ENCODE peak calls at places on chromosomes 5 and 9, in ten cellular contexts. M is T-cell; K is RWPE2; U is kidney glomerular epithelial cell; V is lung; T is fibroblast of mammary gland; N is heart right ventricle; F is astrocyte of the spinal cord; P is stimulated activated CD4-positive, alpha-beta T cell treated with anti-CD3 and anti-CD28 coated beads, Interleukin-15, amount 100 ng/mL, for 1 hour; S is GDM1. C is an unnamed sample.

GRCh38 chr9:84750152-84750865 is 80.8 kb downstream of the NTRK2 start:
- DNase-seq in M (no peak), K (no peak), U (no peak), V (no peak), T (no peak), N (no peak), F (no peak), P (no peak), S (no peak), C (no peak)

GRCh38 chr5:141742866-141743651 is 61.0 kb upstream of the ARAP3 start:
- DNase-seq in M (no peak), K (peak), U (peak), V (no peak), T (peak), N (no peak), F (peak), P (no peak), S (no peak), C (no peak)

GRCh38 chr9:113349434-113350337 is at the start of gene BSPRY:
- DNase-seq in M (peak), K (no peak), U (no peak), V (no peak), T (no peak), N (no peak), F (no peak), P (no peak), S (no peak), C (peak)

GRCh38 chr5:13378073-13378472 is 566.4 kb downstream of the DNAH5 start:
- DNase-seq in M (no peak), K (no peak), U (no peak), V (no peak), T (peak), N (no peak), F (peak), P (no peak), S (no peak), C (no peak)

GRCh38 chr5:131382407-131383395 is 118.8 kb downstream of the CDC42SE2 start:
- DNase-seq in M (peak), K (no peak), U (peak), V (no peak), T (peak), N (no peak), F (peak), P (no peak), S (peak), C (peak)

GRCh38 chr5:51696122-51696521 is 312.9 kb downstream of the ISL1 start:
- DNase-seq in M (no peak), K (no peak), U (no peak), V (no peak), T (no peak), N (no peak), F (no peak), P (no peak), S (no peak), C (no peak)

GRCh38 chr9:23587903-23588302 is 238.1 kb downstream of the ELAVL2 start:
- DNase-seq in M (no peak), K (no peak), U (no peak), V (no peak), T (no peak), N (no peak), F (no peak), P (no peak), S (no peak), C (no peak)

GRCh38 chr5:180173875-180174586 is 35.0 kb downstream of the RASGEF1C start:
- DNase-seq in M (no peak), K (no peak), U (peak), V (no peak), T (peak), N (no peak), F (peak), P (no peak), S (no peak), C (no peak)

GRCh38 chr5:177454397-177455035 is 7.9 kb downstream of the PRR7 start:
- DNase-seq in M (peak), K (peak), U (peak), V (peak), T (peak), N (peak), F (peak), P (peak), S (peak), C (peak)

GRCh38 chr5:163379298-163380155 is 57.9 kb upstream of the CCNG1 start:
- DNase-seq in M (no peak), K (no peak), U (peak), V (no peak), T (peak), N (no peak), F (peak), P (no peak), S (no peak), C (no peak)

GRCh38 chr9:132806306-132806705 is 71.8 kb downstream of the AK8 start:
- DNase-seq in M (no peak), K (no peak), U (no peak), V (no peak), T (no peak), N (no peak), F (no peak), P (no peak), S (no peak), C (no peak)

GRCh38 chr9:110997847-110998246 is 40.4 kb downstream of the LPAR1 start:
- DNase-seq in M (no peak), K (no peak), U (no peak), V (no peak), T (peak), N (no peak), F (no peak), P (no peak), S (no peak), C (no peak)

GRCh38 chr9:129095908-129096307 is 14.7 kb downstream of the CRAT start:
- DNase-seq in M (no peak), K (no peak), U (no peak), V (no peak), T (no peak), N (no peak), F (no peak), P (no peak), S (no peak), C (no peak)

GRCh38 chr9:22238809-22239684 is 207.6 kb upstream of the DMRTA1 start:
- DNase-seq in M (no peak), K (no peak), U (peak), V (no peak), T (peak), N (no peak), F (peak), P (no peak), S (no peak), C (no peak)

GRCh38 chr9:38006981-38007380 is 62.0 kb downstream of the SHB start:
- DNase-seq in M (no peak), K (no peak), U (peak), V (no peak), T (no peak), N (no peak), F (no peak), P (no peak), S (no peak), C (no peak)

GRCh38 chr5:96994493-96994892 is 58.6 kb downstream of the LNPEP start:
- DNase-seq in M (no peak), K (no peak), U (no peak), V (no peak), T (no peak), N (no peak), F (no peak), P (no peak), S (no peak), C (no peak)

GRCh38 chr5:69414885-69415583 is at the start of gene MARVELD2:
- DNase-seq in M (no peak), K (peak), U (peak), V (peak), T (no peak), N (peak), F (peak), P (peak), S (no peak), C (peak)

GRCh38 chr5:89930591-89931383 is 478.8 kb downstream of the CETN3 start:
- DNase-seq in M (no peak), K (no peak), U (peak), V (no peak), T (peak), N (no peak), F (peak), P (no peak), S (no peak), C (no peak)

GRCh38 chr5:9888517-9888916 is 258.4 kb upstream of the TAS2R1 start:
- DNase-seq in M (no peak), K (no peak), U (peak), V (no peak), T (peak), N (no peak), F (peak), P (no peak), S (no peak), C (no peak)

C was measured in CD4-positive, CD25-positive, alpha-beta regulatory T cell.